ENCODE peak calls at places on chromosome 9, in five cellular contexts. D, W, O, E and F are unnamed samples.
A peak's percentile ranks its signal among the peaks of the same experiment; 100 is the strongest.

GRCh38 chr9:109303900-109304299 is 17.0 kb downstream of the EPB41L4B start:
- DNase-seq in D (no peak), W (no peak), O (no peak), E (no peak), F (no peak)

GRCh38 chr9:117815948-117816347 is 111.7 kb downstream of the TLR4 start:
- DNase-seq in D (no peak), W (no peak), O (no peak), E (no peak), F (no peak)

GRCh38 chr9:7011395-7012067 is 253.8 kb downstream of the KDM4C start:
- DNase-seq in D (no peak), W (no peak), O (no peak), E (no peak), F (no peak)

GRCh38 chr9:129567842-129568559 is 52.9 kb downstream of the C9orf50 start:
- DNase-seq in D (no peak), W (peak; percentile 62), O (no peak), E (peak; percentile 81), F (no peak)

GRCh38 chr9:124297553-124297905 is 39.8 kb downstream of the NEK6 start:
- DNase-seq in D (peak; percentile 62), W (peak; percentile 73), O (no peak), E (peak; percentile 90), F (peak; percentile 87)

GRCh38 chr9:99000480-99001395 is 57.0 kb downstream of the COL15A1 start:
- DNase-seq in D (peak; percentile 33), W (peak; percentile 79), O (peak; percentile 26), E (no peak), F (no peak)

GRCh38 chr9:15999422-16000339 is 446.8 kb downstream of the CCDC171 start:
- DNase-seq in D (no peak), W (no peak), O (no peak), E (no peak), F (no peak)

GRCh38 chr9:38196721-38197120 is 127.7 kb upstream of the SHB start:
- DNase-seq in D (no peak), W (no peak), O (no peak), E (no peak), F (no peak)

GRCh38 chr9:77649109-77649812 is 1.1 kb upstream of the GNA14 start:
- DNase-seq in D (no peak), W (no peak), O (no peak), E (no peak), F (no peak)

GRCh38 chr9:17130725-17131124 is 4.1 kb upstream of the CNTLN start:
- DNase-seq in D (no peak), W (no peak), O (no peak), E (no peak), F (no peak)

GRCh38 chr9:136665704-136666363 is 3.1 kb downstream of the EGFL7 start:
- DNase-seq in D (no peak), W (no peak), O (no peak), E (no peak), F (no peak)

GRCh38 chr9:134438204-134438788 is 112.0 kb downstream of the RXRA start:
- DNase-seq in D (no peak), W (peak; percentile 30), O (no peak), E (no peak), F (no peak)

GRCh38 chr9:89442981-89443817 is 54.7 kb downstream of the SEMA4D start:
- DNase-seq in D (no peak), W (no peak), O (no peak), E (peak; percentile 73), F (no peak)

GRCh38 chr9:37914154-37914551 is 10.2 kb upstream of the SLC25A51 start:
- DNase-seq in D (no peak), W (no peak), O (no peak), E (no peak), F (peak; percentile 43)

GRCh38 chr9:82082563-82082962 is 94.0 kb downstream of the SPATA31D1 start:
- DNase-seq in D (no peak), W (no peak), O (no peak), E (no peak), F (no peak)

GRCh38 chr9:34512131-34513078 is 10.4 kb downstream of the ENHO start:
- DNase-seq in D (peak; percentile 60), W (peak; percentile 65), O (no peak), E (no peak), F (no peak)

GRCh38 chr9:105311317-105311716 is 66.9 kb downstream of the SLC44A1 start:
- DNase-seq in D (no peak), W (no peak), O (no peak), E (no peak), F (no peak)

GRCh38 chr9:9392755-9393154 is 1220.0 kb downstream of the PTPRD start:
- DNase-seq in D (no peak), W (no peak), O (no peak), E (no peak), F (no peak)

GRCh38 chr9:130183133-130183762 is 11.0 kb downstream of the NCS1 start:
- DNase-seq in D (no peak), W (no peak), O (no peak), E (peak; percentile 89), F (no peak)

GRCh38 chr9:37972346-37972745 is 68.4 kb upstream of the SLC25A51 start:
- DNase-seq in D (no peak), W (no peak), O (no peak), E (peak; percentile 41), F (no peak)

GRCh38 chr9:136023401-136024225 is 62.4 kb upstream of the UBAC1 start:
- DNase-seq in D (no peak), W (no peak), O (no peak), E (peak; percentile 92), F (peak; percentile 77)

GRCh38 chr9:98222885-98223640 is 30.6 kb upstream of the CORO2A start:
- DNase-seq in D (no peak), W (no peak), O (no peak), E (peak; percentile 48), F (peak; percentile 56)

GRCh38 chr9:89252910-89253309 is 58.1 kb upstream of the CKS2 start:
- DNase-seq in D (no peak), W (no peak), O (no peak), E (no peak), F (no peak)

GRCh38 chr9:136645903-136646754 is 16.6 kb upstream of the EGFL7 start:
- DNase-seq in D (no peak), W (no peak), O (no peak), E (peak; percentile 94), F (peak; percentile 93)

GRCh38 chr9:131884222-131884621 is 144.3 kb upstream of the RAPGEF1 start:
- DNase-seq in D (no peak), W (no peak), O (no peak), E (no peak), F (no peak)

GRCh38 chr9:135215571-135216161 is 128.2 kb downstream of the OLFM1 start:
- DNase-seq in D (no peak), W (no peak), O (no peak), E (peak; percentile 68), F (peak; percentile 75)

GRCh38 chr9:132108728-132109127 is 29.1 kb upstream of the MED27 start:
- DNase-seq in D (no peak), W (peak; percentile 27), O (no peak), E (no peak), F (no peak)

GRCh38 chr9:108903437-108904103 is 30.4 kb downstream of the ELP1 start:
- DNase-seq in D (no peak), W (no peak), O (no peak), E (no peak), F (no peak)

GRCh38 chr9:105694848-105695581 is 674 bp downstream of the TMEM38B start:
- DNase-seq in D (peak; percentile 55), W (peak; percentile 66), O (peak; percentile 34), E (peak; percentile 87), F (peak; percentile 82)

GRCh38 chr9:87682085-87682484 is 43.8 kb upstream of the CTSL start:
- DNase-seq in D (no peak), W (no peak), O (no peak), E (no peak), F (no peak)

GRCh38 chr9:114300153-114300845 is 22.6 kb upstream of the ORM1 start:
- DNase-seq in D (no peak), W (no peak), O (no peak), E (peak; percentile 8), F (peak; percentile 54)

GRCh38 chr9:18149457-18150011 is 324.4 kb upstream of the ADAMTSL1 start:
- DNase-seq in D (no peak), W (no peak), O (no peak), E (no peak), F (no peak)